ENCODE peak calls at places on chromosome 22, in eight cellular contexts. Z, A, O, B, D, S, F and N are unnamed samples.

GRCh38 chr22:20604776-20605221 is 97.4 kb downstream of the MED15 start:
- DNase-seq in Z (no peak), A (no peak), O (no peak), B (peak), D (no peak), S (no peak), F (no peak), N (no peak)

GRCh38 chr22:21041937-21042336 is 3.8 kb upstream of the LRRC74B start:
- DNase-seq in Z (no peak), A (peak), O (no peak), B (no peak), D (no peak), S (no peak), F (no peak), N (no peak)

GRCh38 chr22:28181332-28181731 is 262.3 kb upstream of the PITPNB start:
- DNase-seq in Z (no peak), A (peak), O (no peak), B (no peak), D (no peak), S (no peak), F (peak), N (no peak)

GRCh38 chr22:21003782-21004181 is 1.9 kb upstream of the THAP7 start:
- DNase-seq in Z (peak), A (no peak), O (no peak), B (no peak), D (peak), S (no peak), F (no peak), N (no peak)

GRCh38 chr22:20656902-20657836 is 116.7 kb upstream of the SERPIND1 start:
- DNase-seq in Z (no peak), A (peak), O (peak), B (peak), D (no peak), S (no peak), F (no peak), N (peak)

GRCh38 chr22:29700949-29701927 is 18.6 kb upstream of the CABP7 start:
- DNase-seq in Z (no peak), A (peak), O (no peak), B (peak), D (peak), S (peak), F (peak), N (peak)

GRCh38 chr22:17554814-17555213 is 8.5 kb upstream of the SLC25A18 start:
- DNase-seq in Z (no peak), A (no peak), O (no peak), B (no peak), D (no peak), S (no peak), F (no peak), N (no peak)

GRCh38 chr22:41770715-41771452 is 29.6 kb upstream of the CCDC134 start:
- DNase-seq in Z (no peak), A (no peak), O (no peak), B (no peak), D (no peak), S (no peak), F (no peak), N (no peak)

GRCh38 chr22:43094085-43094484 is 4.9 kb upstream of the TTLL1 start:
- DNase-seq in Z (no peak), A (peak), O (no peak), B (no peak), D (peak), S (no peak), F (no peak), N (peak)

GRCh38 chr22:17699696-17700330 is 61.3 kb downstream of the BCL2L13 start:
- DNase-seq in Z (no peak), A (no peak), O (no peak), B (no peak), D (no peak), S (no peak), F (no peak), N (no peak)

GRCh38 chr22:42683599-42684283 is 34.5 kb upstream of the CYB5R3 start:
- DNase-seq in Z (peak), A (no peak), O (no peak), B (no peak), D (no peak), S (no peak), F (no peak), N (no peak)

GRCh38 chr22:43128928-43129424 is 14.2 kb downstream of the MCAT start:
- DNase-seq in Z (no peak), A (no peak), O (peak), B (peak), D (peak), S (no peak), F (no peak), N (no peak)

GRCh38 chr22:42939451-42939881 is 75.5 kb downstream of the PACSIN2 start:
- DNase-seq in Z (no peak), A (no peak), O (no peak), B (no peak), D (peak), S (no peak), F (peak), N (peak)

GRCh38 chr22:40329466-40329865 is 16.8 kb upstream of the ADSL start:
- DNase-seq in Z (no peak), A (no peak), O (no peak), B (peak), D (no peak), S (no peak), F (no peak), N (no peak)

GRCh38 chr22:29166180-29166579 is 39.5 kb upstream of the EMID1 start:
- DNase-seq in Z (peak), A (no peak), O (no peak), B (no peak), D (no peak), S (no peak), F (no peak), N (peak)

GRCh38 chr22:41180926-41181325 is 24.2 kb upstream of the L3MBTL2 start:
- DNase-seq in Z (no peak), A (no peak), O (no peak), B (no peak), D (no peak), S (no peak), F (no peak), N (no peak)

GRCh38 chr22:22687638-22688500 is 43.5 kb downstream of the GGTLC2 start:
- DNase-seq in Z (no peak), A (peak), O (peak), B (peak), D (peak), S (peak), F (peak), N (peak)

GRCh38 chr22:22210889-22211833 is 33.4 kb upstream of the VPREB1 start:
- DNase-seq in Z (no peak), A (no peak), O (no peak), B (no peak), D (no peak), S (no peak), F (no peak), N (no peak)

GRCh38 chr22:22576244-22576988 is 17.4 kb upstream of the PRAME start:
- DNase-seq in Z (no peak), A (peak), O (peak), B (peak), D (peak), S (peak), F (peak), N (peak)

GRCh38 chr22:29190915-29191314 is 14.8 kb upstream of the EMID1 start:
- DNase-seq in Z (peak), A (no peak), O (no peak), B (no peak), D (no peak), S (no peak), F (no peak), N (no peak)

GRCh38 chr22:39021552-39022250 is 774 bp downstream of the APOBEC3D start:
- DNase-seq in Z (no peak), A (no peak), O (no peak), B (no peak), D (no peak), S (no peak), F (no peak), N (no peak)

GRCh38 chr22:40345801-40346177 is 511 bp upstream of the ADSL start:
- DNase-seq in Z (peak), A (no peak), O (peak), B (peak), D (peak), S (peak), F (no peak), N (peak)

GRCh38 chr22:40898850-40899357 is 37.0 kb upstream of the DNAJB7 start:
- DNase-seq in Z (no peak), A (peak), O (peak), B (peak), D (no peak), S (peak), F (peak), N (no peak)

GRCh38 chr22:32487021-32487420 is 12.4 kb downstream of the FBXO7 start:
- DNase-seq in Z (no peak), A (no peak), O (no peak), B (no peak), D (no peak), S (no peak), F (no peak), N (no peak)

GRCh38 chr22:29912605-29913398 is 29.8 kb downstream of the MTMR3 start:
- DNase-seq in Z (no peak), A (peak), O (no peak), B (no peak), D (no peak), S (no peak), F (no peak), N (no peak)

GRCh38 chr22:48208894-48209293 is 1446.4 kb downstream of the TBC1D22A start:
- DNase-seq in Z (no peak), A (no peak), O (no peak), B (no peak), D (no peak), S (no peak), F (no peak), N (no peak)

GRCh38 chr22:29043906-29044575 is 17.6 kb downstream of the C22orf31 start:
- DNase-seq in Z (no peak), A (peak), O (no peak), B (no peak), D (no peak), S (no peak), F (peak), N (no peak)

GRCh38 chr22:19604711-19605268 is 80.6 kb upstream of the CLDN5 start:
- DNase-seq in Z (no peak), A (no peak), O (no peak), B (peak), D (no peak), S (no peak), F (peak), N (no peak)

GRCh38 chr22:40009953-40010751 is 15.4 kb downstream of the FAM83F start:
- DNase-seq in Z (peak), A (no peak), O (no peak), B (no peak), D (no peak), S (no peak), F (no peak), N (no peak)

GRCh38 chr22:19706661-19707151 is 7.6 kb upstream of the SEPTIN5 start:
- DNase-seq in Z (no peak), A (no peak), O (no peak), B (no peak), D (no peak), S (no peak), F (no peak), N (peak)

GRCh38 chr22:28903080-28903479 is 19.7 kb downstream of the ZNRF3 start:
- DNase-seq in Z (no peak), A (no peak), O (no peak), B (no peak), D (peak), S (no peak), F (no peak), N (peak)

GRCh38 chr22:29369460-29369859 is 18.9 kb downstream of the AP1B1 start:
- DNase-seq in Z (no peak), A (peak), O (no peak), B (peak), D (no peak), S (peak), F (peak), N (peak)

GRCh38 chr22:32352681-32353080 is 5.0 kb upstream of the RFPL3 start:
- DNase-seq in Z (no peak), A (no peak), O (no peak), B (no peak), D (no peak), S (no peak), F (no peak), N (peak)

GRCh38 chr22:49129736-49130135 is 697.9 kb downstream of the BRD1 start:
- DNase-seq in Z (no peak), A (no peak), O (no peak), B (no peak), D (no peak), S (no peak), F (no peak), N (no peak)

GRCh38 chr22:17905445-17905844 is 118.9 kb downstream of the MICAL3 start:
- DNase-seq in Z (no peak), A (no peak), O (no peak), B (no peak), D (no peak), S (no peak), F (no peak), N (no peak)

GRCh38 chr22:39530692-39531331 is 1.7 kb downstream of the RPS19BP1 start:
- DNase-seq in Z (peak), A (peak), O (peak), B (peak), D (peak), S (peak), F (peak), N (peak)

GRCh38 chr22:21690401-21690801 is 24.6 kb downstream of the PPIL2 start:
- DNase-seq in Z (no peak), A (no peak), O (peak), B (no peak), D (no peak), S (no peak), F (no peak), N (no peak)

GRCh38 chr22:36687516-36687915 is 16.0 kb downstream of the CACNG2 start:
- DNase-seq in Z (no peak), A (no peak), O (no peak), B (no peak), D (no peak), S (peak), F (no peak), N (no peak)
- H3K4me3 ChIP-seq in Z (no peak), A (no peak), O (no peak), B (no peak), D (no peak), S (no peak), F (no peak), N (no peak)

GRCh38 chr22:50376064-50376747 is 33.1 kb downstream of the PPP6R2 start:
- DNase-seq in Z (no peak), A (no peak), O (peak), B (no peak), D (no peak), S (no peak), F (no peak), N (no peak)
- H3K9ac ChIP-seq in Z (no peak), A (no peak), O (no peak), B (no peak), D (no peak), S (no peak), F (no peak), N (no peak)

DNA sequence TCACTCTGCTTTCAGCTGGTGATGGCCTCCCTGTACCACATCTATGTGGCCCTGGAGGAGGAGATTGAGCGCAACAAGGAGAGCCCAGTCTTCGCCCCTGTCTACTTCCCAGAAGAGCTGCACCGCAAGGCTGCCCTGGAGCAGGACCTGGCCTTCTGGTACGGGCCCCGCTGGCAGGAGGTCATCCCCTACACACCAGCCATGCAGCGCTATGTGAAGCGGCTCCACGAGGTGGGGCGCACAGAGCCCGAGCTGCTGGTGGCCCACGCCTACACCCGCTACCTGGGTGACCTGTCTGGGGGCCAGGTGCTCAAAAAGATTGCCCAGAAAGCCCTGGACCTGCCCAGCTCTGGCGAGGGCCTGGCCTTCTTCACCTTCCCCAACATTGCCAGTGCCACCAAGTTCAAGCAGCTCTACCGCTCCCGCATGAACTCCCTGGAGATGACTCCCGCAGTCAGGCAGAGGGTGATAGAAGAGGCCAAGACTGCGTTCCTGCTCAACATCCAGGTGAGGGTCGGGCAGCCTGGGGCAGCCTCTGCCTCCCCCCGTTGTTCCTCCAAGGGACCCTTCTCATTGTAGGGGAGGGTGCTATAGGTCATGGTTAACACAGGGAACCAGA is 5.9 kb downstream of the HMOX1 start:
- DNase-seq in Z (no peak), A (no peak), O (no peak), B (no peak), D (no peak), S (no peak), F (no peak), N (no peak)
- TF ChIP-seq CTCF in Z (no peak), A (no peak), O (no peak), B (no peak), D (no peak), S (no peak), F (no peak), N (no peak)

DNA sequence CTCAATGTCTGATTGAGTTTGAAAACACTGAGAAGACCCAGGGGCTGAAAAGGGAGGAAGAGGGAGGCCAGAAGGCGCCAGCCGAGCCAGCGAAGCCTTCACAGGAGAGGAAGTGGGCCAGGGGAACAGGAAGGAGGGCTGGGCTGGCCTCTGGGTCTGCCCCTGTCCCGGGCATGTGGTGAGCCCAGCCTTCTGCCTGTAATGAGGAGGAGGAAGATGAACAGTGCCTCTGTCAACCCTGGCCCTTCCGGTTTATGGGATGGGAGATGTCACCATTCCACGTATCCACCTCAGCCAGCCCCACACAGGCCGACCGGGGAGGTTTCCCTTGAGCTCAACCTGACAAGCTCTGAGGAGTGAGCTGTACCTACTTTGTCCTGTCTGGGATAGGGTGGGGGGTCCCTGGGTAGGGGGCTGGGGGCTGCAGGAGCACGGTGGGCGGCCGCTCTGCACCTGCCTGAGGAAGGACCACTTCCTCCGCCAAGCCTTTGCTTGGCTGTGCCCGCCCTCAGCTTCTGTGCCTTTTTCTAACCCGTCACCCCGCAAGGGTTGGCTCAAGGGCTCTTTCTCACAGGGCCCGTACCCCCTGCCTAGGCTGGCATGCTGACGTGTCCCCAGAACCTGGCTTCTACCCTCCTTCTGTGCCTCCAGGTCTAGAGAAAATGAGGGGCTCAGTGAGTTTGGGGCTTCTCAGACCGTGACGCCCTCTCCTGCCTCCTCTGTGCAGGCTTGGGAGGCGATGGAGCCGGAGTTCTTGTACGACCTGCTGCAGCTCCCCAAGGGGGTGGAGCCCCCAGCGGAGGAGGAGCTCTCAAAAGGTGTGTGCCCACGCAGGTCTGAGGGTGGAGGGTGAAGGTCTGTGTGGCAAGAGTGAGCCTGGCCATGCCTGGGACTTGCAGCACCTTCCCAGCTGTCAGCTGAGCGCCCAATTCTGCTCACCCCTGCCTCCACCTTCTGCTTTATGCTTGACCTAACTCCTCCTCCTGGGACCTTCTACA is 2.2 kb downstream of the PARVG start:
- DNase-seq in Z (peak), A (no peak), O (no peak), B (no peak), D (peak), S (no peak), F (no peak), N (no peak)
- H3K4me3 ChIP-seq in Z (no peak), A (no peak), O (no peak), B (no peak), D (no peak), S (no peak), F (no peak), N (no peak)

GRCh38 chr22:23893446-23893956 is 682 bp upstream of the MIF start:
- DNase-seq in Z (no peak), A (no peak), O (no peak), B (peak), D (no peak), S (no peak), F (no peak), N (no peak)
- H3K9ac ChIP-seq in Z (peak), A (peak), O (peak), B (peak), D (peak), S (no peak), F (peak), N (no peak)

DNA sequence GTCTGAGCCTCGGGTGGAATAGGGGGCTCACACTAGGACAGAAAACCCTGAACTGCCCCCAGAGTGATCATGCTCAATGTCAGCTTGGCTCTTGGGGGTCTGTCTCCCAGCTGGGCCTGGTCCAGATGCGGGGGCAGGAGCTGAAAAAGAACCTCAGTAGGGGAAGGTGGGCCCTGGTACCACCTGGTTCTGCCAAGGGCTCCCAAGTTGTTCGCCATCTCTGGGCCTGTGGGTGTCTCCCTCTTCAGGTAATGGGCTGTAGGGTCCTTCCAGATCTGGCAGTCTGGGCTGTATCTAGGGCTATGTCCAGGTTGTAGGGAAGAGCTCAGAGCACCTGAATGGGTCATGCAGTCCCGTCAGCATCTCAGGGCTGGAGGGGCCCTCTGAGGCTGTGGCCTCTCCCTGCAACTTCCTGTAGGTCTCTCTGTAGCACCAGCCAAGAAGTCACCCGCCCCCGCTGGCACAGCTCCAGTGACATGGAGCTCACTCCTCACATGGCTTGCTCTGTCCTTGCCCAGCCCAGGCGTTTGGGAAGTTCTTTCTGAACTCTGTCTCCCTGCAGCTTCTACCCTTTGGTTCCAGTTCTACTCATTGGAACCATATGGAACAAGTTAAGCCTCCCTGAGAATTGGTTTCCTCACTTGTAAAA is 33.0 kb upstream of the SOX10 start:
- DNase-seq in Z (peak), A (peak), O (no peak), B (no peak), D (peak), S (no peak), F (peak), N (no peak)
- TF ChIP-seq CTCF in Z (no peak), A (no peak), O (no peak), B (no peak), D (no peak), S (no peak), F (peak), N (peak)

DNA sequence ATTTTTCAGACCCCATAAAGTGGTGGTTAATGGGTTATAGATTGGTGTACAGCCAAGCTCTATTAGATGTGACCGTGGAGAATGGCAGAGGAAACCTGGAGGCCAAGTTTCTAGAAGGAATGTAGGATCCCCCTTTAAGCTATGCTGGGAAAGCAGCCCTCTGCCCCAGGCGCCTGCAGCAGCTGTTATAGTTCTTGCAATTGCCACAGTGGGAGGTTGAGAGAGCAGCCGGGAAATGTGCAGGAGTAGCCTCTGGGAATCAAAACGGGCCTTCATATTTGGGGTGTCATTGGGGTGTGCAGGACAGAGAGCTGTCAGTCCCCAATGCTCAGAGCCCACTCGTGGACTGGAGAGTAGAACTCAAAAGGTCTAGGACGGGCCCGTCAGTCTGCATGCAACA is 54.4 kb upstream of the ASPHD2 start:
- DNase-seq in Z (no peak), A (no peak), O (no peak), B (no peak), D (no peak), S (no peak), F (no peak), N (no peak)
- H3K4me3 ChIP-seq in Z (no peak), A (no peak), O (no peak), B (no peak), D (no peak), S (no peak), F (no peak), N (no peak)